ENCODE peak calls at places on chromosomes 16 and 17, in seven cellular contexts. G, L, E, C, J, I and N are unnamed samples.

GRCh38 chr16:56916571-56917403 is 15.2 kb upstream of the HERPUD1 start:
- DNase-seq in G (no peak), L (peak; percentile 77), E (no peak), C (peak; percentile 55), J (no peak), I (no peak), N (no peak)

GRCh38 chr17:18921912-18922451 is 30.0 kb upstream of the SLC5A10 start:
- DNase-seq in G (no peak), L (peak; percentile 90), E (no peak), C (no peak), J (no peak), I (no peak), N (no peak)

GRCh38 chr17:63830278-63830677 is 2.8 kb upstream of the FTSJ3 start:
- DNase-seq in G (no peak), L (no peak), E (no peak), C (no peak), J (no peak), I (no peak), N (no peak)

GRCh38 chr16:23905027-23905426 is 69.2 kb downstream of the PRKCB start:
- DNase-seq in G (no peak), L (no peak), E (no peak), C (peak; percentile 80), J (peak; percentile 84), I (peak; percentile 68), N (no peak)

GRCh38 chr17:50353600-50354195 is 7.8 kb downstream of the XYLT2 start:
- DNase-seq in G (no peak), L (no peak), E (no peak), C (no peak), J (no peak), I (no peak), N (no peak)

GRCh38 chr17:77095461-77095860 is 45.3 kb upstream of the SEC14L1 start:
- DNase-seq in G (no peak), L (no peak), E (no peak), C (no peak), J (no peak), I (no peak), N (no peak)

GRCh38 chr17:79855331-79856124 is 16.3 kb upstream of the CBX4 start:
- DNase-seq in G (peak; percentile 43), L (no peak), E (no peak), C (peak; percentile 70), J (no peak), I (no peak), N (no peak)

GRCh38 chr17:39027037-39027436 is 59.8 kb upstream of the FBXO47 start:
- DNase-seq in G (peak; percentile 86), L (no peak), E (peak; percentile 67), C (peak; percentile 68), J (peak; percentile 56), I (no peak), N (no peak)

GRCh38 chr17:10842658-10843057 is 4.8 kb upstream of the PIRT start:
- DNase-seq in G (no peak), L (no peak), E (no peak), C (no peak), J (no peak), I (no peak), N (no peak)

GRCh38 chr16:20372696-20373095 is 20.2 kb upstream of the UMOD start:
- DNase-seq in G (no peak), L (no peak), E (no peak), C (no peak), J (no peak), I (no peak), N (no peak)

GRCh38 chr17:48261297-48261880 is 153.8 kb downstream of the SNX11 start:
- DNase-seq in G (no peak), L (no peak), E (no peak), C (peak; percentile 35), J (peak; percentile 18), I (peak; percentile 57), N (no peak)

GRCh38 chr16:11914210-11914758 is 1.5 kb downstream of the GSPT1 start:
- DNase-seq in G (no peak), L (no peak), E (no peak), C (no peak), J (no peak), I (no peak), N (no peak)

GRCh38 chr16:25796239-25796638 is 104.5 kb downstream of the HS3ST4 start:
- DNase-seq in G (no peak), L (no peak), E (no peak), C (no peak), J (no peak), I (no peak), N (no peak)

GRCh38 chr17:1714980-1715802 is 5.0 kb upstream of the TLCD2 start:
- DNase-seq in G (peak; percentile 93), L (no peak), E (peak; percentile 92), C (peak; percentile 95), J (peak; percentile 72), I (no peak), N (peak; percentile 97)

GRCh38 chr17:77019955-77020379 is 120.8 kb upstream of the SEC14L1 start:
- DNase-seq in G (no peak), L (no peak), E (no peak), C (no peak), J (no peak), I (peak; percentile 15), N (no peak)

GRCh38 chr17:38879878-38880727 is 10.2 kb downstream of the LASP1 start:
- DNase-seq in G (no peak), L (no peak), E (peak; percentile 70), C (peak; percentile 93), J (peak; percentile 61), I (peak; percentile 91), N (no peak)

GRCh38 chr17:39626171-39626670 is 531 bp upstream of the PPP1R1B start:
- DNase-seq in G (no peak), L (no peak), E (no peak), C (no peak), J (no peak), I (no peak), N (no peak)

GRCh38 chr17:79081571-79082276 is 7.1 kb downstream of the ENGASE start:
- DNase-seq in G (peak; percentile 56), L (no peak), E (no peak), C (no peak), J (no peak), I (no peak), N (no peak)

GRCh38 chr16:8622315-8622656 is 788 bp downstream of the METTL22 start:
- DNase-seq in G (no peak), L (no peak), E (no peak), C (no peak), J (no peak), I (no peak), N (no peak)

GRCh38 chr17:11264183-11264871 is 23.3 kb downstream of the SHISA6 start:
- DNase-seq in G (no peak), L (no peak), E (no peak), C (no peak), J (no peak), I (no peak), N (no peak)

GRCh38 chr16:9159839-9160550 is 68.6 kb downstream of the HAPSTR1 start:
- DNase-seq in G (no peak), L (peak; percentile 4), E (peak; percentile 45), C (peak; percentile 65), J (peak; percentile 69), I (peak; percentile 83), N (no peak)

GRCh38 chr17:15884731-15885130 is 60.2 kb upstream of the ADORA2B start:
- DNase-seq in G (no peak), L (no peak), E (no peak), C (no peak), J (no peak), I (no peak), N (no peak)

GRCh38 chr17:15039366-15039765 is 225.8 kb downstream of the PMP22 start:
- DNase-seq in G (no peak), L (no peak), E (no peak), C (no peak), J (no peak), I (no peak), N (no peak)

DNA sequence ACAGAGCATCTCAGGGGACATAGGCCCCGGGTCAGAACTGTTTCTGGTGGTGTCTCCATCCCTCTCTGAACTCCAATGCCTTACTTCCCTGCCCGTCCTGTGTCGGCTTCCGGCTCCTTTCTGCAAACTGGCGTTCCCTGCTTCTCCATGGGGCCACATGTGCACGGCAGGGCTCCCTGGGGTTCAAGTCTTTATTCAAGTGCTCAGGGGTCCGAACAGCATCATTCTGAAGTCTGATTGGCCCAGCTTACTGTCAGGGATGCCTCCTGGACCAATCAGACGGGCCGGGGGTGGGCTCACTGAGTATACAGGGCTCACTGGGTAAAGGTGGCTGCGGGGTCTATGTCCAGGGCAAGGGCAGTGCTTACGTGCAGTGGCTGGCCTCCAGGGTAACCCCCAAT is 17.1 kb downstream of the C16orf82 start:
- DNase-seq in G (no peak), L (no peak), E (no peak), C (no peak), J (peak; percentile 23), I (no peak), N (no peak)
- H3K4me3 ChIP-seq in G (no peak overlapping the region), L (no peak overlapping the region), E (no peak overlapping the region), C (no peak overlapping the region), J (no peak overlapping the region), I (no peak overlapping the region), N (no peak overlapping the region)

DNA sequence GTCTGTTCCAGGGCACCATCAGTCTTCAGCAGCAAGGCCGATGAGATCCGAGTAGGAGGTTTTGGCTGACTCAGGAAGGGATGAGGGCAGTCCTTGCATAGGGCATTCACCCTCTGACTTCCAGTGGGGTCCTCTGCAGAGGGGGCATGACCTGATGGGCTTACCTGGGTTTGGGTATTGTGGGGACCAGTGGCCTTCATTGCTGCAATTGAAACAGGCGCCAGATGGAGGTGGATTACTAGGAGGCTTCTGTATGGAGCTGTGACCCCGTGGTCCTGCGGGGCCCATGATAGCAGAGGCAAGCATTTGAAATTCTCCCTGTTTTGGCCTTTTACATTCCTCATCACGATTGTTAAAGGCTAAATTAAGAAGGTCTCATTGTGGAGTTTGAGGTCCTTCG is 2448.7 kb downstream of the TP53TG3F start:
- DNase-seq in G (no peak), L (no peak), E (no peak), C (no peak), J (no peak), I (no peak), N (peak; percentile 37)
- H3K9me3 ChIP-seq in G (no peaks in the 10 kb centered on the region), L (no peaks in the 10 kb centered on the region), E (no peaks in the 10 kb centered on the region), C (no peaks in the 10 kb centered on the region), J (no peaks in the 10 kb centered on the region), I (peaks cover 73% of the 10 kb centered on the region), N (no peaks in the 10 kb centered on the region)

DNA sequence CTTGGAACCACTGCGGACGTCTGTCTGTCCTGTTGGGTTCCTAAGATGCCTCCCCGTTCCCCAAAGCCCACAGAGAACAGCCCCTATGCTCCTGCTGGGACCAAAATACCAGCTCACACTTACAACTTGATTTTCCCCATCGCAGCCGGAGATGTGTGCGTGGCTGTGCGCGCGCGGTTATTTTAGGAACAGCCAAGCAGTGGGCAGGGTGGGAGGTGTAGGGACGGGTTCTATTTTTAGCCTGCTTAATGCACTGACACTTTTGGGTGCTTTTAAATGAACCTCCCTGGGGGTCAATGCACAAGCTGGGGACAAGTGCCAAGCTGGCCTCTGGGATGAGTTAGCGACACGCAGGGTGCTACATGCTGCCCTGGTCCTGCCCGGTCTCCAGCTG is 74.1 kb downstream of the KLHDC4 start:
- DNase-seq in G (no peak), L (no peak), E (no peak), C (no peak), J (peak; percentile 29), I (no peak), N (no peak)
- H3K4me3 ChIP-seq in G (no peak overlapping the region), L (no peak overlapping the region), E (no peak overlapping the region), C (no peak overlapping the region), J (no peak overlapping the region), I (no peak overlapping the region), N (no peak overlapping the region)

DNA sequence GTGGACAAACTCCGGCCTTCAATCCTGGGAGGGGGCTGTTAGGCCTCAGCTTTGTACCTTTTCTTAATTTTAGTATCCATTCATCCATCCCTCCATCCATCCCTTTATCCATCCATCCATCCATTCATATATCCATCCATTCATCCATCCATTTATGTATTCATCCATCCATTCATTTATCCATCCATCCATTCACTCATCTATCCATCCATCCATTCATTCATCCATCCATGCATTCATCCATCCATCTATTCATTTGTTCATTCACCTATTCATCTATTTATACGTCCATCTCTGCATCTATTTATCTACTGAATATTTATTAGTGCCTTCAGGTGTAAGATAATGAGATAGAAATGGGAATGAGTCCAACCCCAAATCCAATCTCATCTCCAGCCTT is 26.0 kb upstream of the MMP2 start:
- DNase-seq in G (no peak), L (no peak), E (no peak), C (no peak), J (no peak), I (no peak), N (no peak)
- H3K9me3 ChIP-seq in G (no peaks in the 10 kb centered on the region), L (no peaks in the 10 kb centered on the region), E (no peaks in the 10 kb centered on the region), C (peaks cover 9% of the 10 kb centered on the region), J (no peaks in the 10 kb centered on the region), I (no peaks in the 10 kb centered on the region), N (no peaks in the 10 kb centered on the region)